ENCODE peak calls at places on chromosome 20, in eight cellular contexts. O is MM.1S, Z is GM23248, P is PC-3, G is OCI-LY7, U is neural progenitor cell, K is HCT116, W is GM23338. F is an unnamed sample.

GRCh38 chr20:53800883-53801604 is 207.4 kb upstream of the ZNF217 start:
- DNase-seq in G (no peak), O (no peak), K (no peak), U (peak; percentile 15), P (peak; percentile 59), W (no peak), Z (no peak), F (peak; percentile 70)

GRCh38 chr20:20872420-20872819 is 160.0 kb upstream of the RALGAPA2 start:
- DNase-seq in G (no peak), P (no peak), Z (no peak), K (no peak), O (no peak), W (no peak), U (no peak), F (no peak)

GRCh38 chr20:1669304-1669703 is 11.7 kb upstream of the SIRPG start:
- DNase-seq in P (no peak), G (no peak), W (no peak), Z (peak; percentile 75), O (no peak), U (no peak), K (no peak), F (no peak)

GRCh38 chr20:49252556-49253350 is 25.1 kb downstream of the ZNFX1 start:
- DNase-seq in K (no peak), P (no peak), G (no peak), Z (no peak), O (no peak), U (no peak), W (no peak), F (no peak)

GRCh38 chr20:45416917-45417316 is 976 bp downstream of the PIGT start:
- DNase-seq in G (peak; percentile 52), W (no peak), U (no peak), Z (no peak), P (no peak), O (no peak), K (no peak), F (no peak)

GRCh38 chr20:34037767-34038166 is 44.1 kb downstream of the RALY start:
- DNase-seq in O (no peak), W (no peak), Z (peak; percentile 58), K (no peak), U (no peak), G (no peak), P (no peak), F (peak; percentile 23)

GRCh38 chr20:17580905-17581304 is 11.0 kb downstream of the DSTN start:
- DNase-seq in K (no peak), Z (no peak), U (no peak), W (no peak), P (no peak), G (no peak), O (no peak), F (no peak)

GRCh38 chr20:11585752-11586352 is 331.8 kb upstream of the BTBD3 start:
- DNase-seq in P (peak; percentile 67), Z (peak; percentile 28), W (peak; percentile 69), O (no peak), G (no peak), K (peak; percentile 23), U (peak; percentile 32), F (peak; percentile 54)

GRCh38 chr20:43916875-43917371 is 2.3 kb downstream of the TOX2 start:
- DNase-seq in G (no peak), Z (peak; percentile 37), P (no peak), U (no peak), W (peak; percentile 25), K (no peak), O (peak; percentile 30), F (no peak)

GRCh38 chr20:43914697-43915208 is at the start of gene TOX2:
- DNase-seq in O (peak; percentile 74), U (peak; percentile 83), W (peak; percentile 55), Z (peak; percentile 73), K (no peak), P (no peak), G (no peak), F (peak; percentile 70)

GRCh38 chr20:43914286-43914685 is 366 bp upstream of the TOX2 start:
- DNase-seq in U (no peak), P (no peak), O (no peak), G (no peak), K (no peak), Z (peak; percentile 27), W (no peak), F (no peak)

GRCh38 chr20:43916073-43916874 is 1.6 kb downstream of the TOX2 start:
- DNase-seq in W (peak; percentile 36), K (no peak), O (no peak), G (no peak), U (peak; percentile 41), Z (peak; percentile 62), P (no peak), F (peak; percentile 23)

DNA sequence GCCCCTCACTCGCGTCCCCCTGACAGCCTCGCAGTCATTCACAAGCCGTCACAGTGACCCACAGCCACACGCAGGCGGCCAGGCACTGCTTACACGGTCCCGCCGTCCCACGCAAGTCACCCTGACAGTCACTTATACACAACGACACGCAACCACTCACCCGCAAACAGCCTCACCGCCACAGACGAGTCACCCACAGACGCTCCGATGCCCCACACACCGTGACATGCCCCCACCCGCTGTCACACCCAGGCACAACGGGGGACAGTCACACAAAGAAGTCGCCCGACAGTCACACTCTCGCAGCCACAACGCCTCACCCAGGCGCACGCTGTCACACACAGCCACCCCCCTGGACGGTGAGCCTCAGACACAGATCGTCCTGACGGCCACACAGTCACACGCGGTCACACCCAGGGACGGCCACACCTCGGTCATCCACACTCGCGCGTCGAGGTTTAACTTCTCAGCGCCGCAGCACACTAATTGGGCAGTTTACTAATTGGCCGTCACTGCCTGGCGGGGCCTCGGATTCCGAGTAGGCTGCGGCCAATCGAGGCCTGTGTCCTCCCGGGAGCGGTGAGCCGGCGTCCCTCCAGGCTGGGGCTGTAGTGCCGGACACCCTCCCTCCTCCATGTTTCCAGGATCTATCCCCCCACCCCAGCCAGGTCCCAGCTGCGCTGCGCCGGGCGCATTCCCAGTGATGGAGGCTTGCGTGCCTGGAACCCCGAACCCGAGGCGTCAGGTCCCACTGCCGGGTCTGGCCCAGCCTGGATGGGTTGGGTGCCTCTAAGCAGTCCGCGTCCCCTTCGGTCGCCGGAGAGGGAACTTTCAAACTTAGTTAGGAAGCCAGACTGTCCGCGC is 789 bp downstream of the TOX2 start:
- DNase-seq in W (peak; percentile 67), K (no peak), Z (peak; percentile 63), O (no peak), P (no peak), U (peak; percentile 75), G (no peak), F (peak; percentile 26)
- TF ChIP-seq EZH2phosphoT487 in W (no peak), K (no peak), Z (no peak), O (no peak), P (no peak), U (peak; percentile 82), G (no peak), F (peak; percentile 24)

GRCh38 chr20:13684566-13685222 is 46.0 kb upstream of the TASP1 start:
- DNase-seq in W (no peak), P (no peak), K (no peak), O (no peak), Z (no peak), G (peak; percentile 3), U (no peak), F (no peak)

GRCh38 chr20:13685623-13686022 is 46.9 kb upstream of the TASP1 start:
- DNase-seq in U (no peak), K (no peak), P (no peak), O (no peak), Z (no peak), G (no peak), W (no peak), F (no peak)

GRCh38 chr20:13683833-13684232 is 45.1 kb upstream of the TASP1 start:
- DNase-seq in Z (no peak), U (no peak), O (no peak), K (no peak), G (no peak), W (no peak), P (no peak), F (no peak)

GRCh38 chr20:13677241-13677640 is 38.5 kb upstream of the TASP1 start:
- DNase-seq in G (no peak), O (no peak), W (no peak), Z (no peak), K (no peak), P (no peak), U (no peak), F (no peak)

DNA sequence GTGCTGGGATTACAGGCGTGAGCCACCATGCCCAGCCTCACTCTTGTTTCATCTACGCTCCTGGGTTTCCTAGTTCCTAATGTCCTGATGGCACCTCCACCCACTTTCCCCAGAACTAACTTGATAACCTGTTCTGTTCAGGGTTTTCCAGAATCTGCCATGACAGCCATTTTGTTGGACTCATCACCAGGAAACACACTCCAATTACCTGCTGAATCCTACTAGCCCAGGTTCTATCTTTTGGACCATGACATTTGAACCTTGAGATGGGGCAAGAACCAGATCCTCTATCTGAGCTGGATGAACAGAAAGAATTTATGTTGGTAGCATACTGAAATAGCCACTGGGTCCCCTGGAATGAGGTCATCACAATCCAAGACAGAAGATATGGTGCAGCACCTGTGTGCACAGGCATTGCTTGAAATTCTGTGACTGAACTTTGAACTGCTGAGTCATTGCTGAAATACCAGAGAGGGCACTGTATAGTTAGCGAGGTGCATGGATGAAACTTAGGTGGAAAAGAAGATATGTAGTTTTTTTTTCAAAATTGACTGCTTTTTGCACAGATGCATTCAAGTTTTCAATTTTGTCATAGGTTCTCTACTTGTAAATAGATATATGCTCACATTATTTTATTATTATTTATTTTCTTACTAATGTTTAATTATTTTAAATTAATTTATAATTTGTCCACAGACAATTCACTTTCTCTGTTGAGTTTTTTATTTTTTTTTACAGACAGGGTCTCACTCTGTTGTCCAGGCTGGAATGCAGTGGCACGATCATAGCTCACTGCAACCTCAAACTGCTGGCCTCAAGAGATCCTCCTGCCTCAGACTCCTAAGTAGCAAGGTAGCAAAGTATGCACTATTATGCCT is 42.8 kb upstream of the TASP1 start:
- DNase-seq in W (no peak), G (no peak), O (peak; percentile 23), Z (no peak), K (no peak), P (peak; percentile 34), U (no peak), F (peak; percentile 75)
- H3K4me2 ChIP-seq in W (no peak overlapping the region), G (no peak overlapping the region), O (no peak overlapping the region), Z (no peak overlapping the region), K (peak overlapping the region; percentile 34), P (no peak overlapping the region), U (no peak overlapping the region), F (no peak overlapping the region)

DNA sequence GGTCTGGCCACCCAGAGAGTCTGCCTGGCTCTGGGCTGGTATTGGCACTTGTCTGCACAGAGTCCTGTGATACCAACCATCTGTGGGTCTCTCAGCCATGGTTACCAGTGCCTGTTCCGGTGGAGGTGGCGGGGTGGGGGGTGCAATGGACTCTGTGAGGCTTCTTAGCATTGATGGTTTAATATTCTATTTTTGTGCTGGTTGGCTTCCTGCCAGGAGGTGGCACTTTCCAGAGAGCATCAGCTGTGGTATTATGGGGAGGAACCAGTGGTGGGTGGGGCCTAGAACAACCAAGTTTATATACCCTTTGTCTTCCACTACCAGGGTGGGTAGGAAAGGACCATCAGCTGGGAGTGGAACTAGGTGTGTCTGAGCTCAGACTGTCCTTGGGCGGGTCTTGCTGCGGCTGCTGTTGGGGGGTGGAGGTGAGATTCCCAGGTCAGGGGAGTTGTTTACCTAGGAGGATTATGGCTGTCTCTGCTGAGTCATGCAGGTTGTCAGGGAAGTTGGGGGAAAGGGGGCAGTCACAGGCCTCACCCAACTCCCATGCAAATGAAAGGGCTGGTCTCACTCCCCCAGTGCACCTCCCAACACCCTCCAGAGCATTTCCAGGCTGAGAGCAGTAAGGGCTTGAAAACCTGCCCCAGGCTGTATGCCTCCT is 117.5 kb downstream of the FLRT3 start:
- DNase-seq in G (no peak), P (peak; percentile 81), O (peak; percentile 24), K (peak; percentile 15), W (peak; percentile 37), U (no peak), Z (no peak), F (peak; percentile 55)
- TF ChIP-seq EZH2phosphoT487 in G (no peak), P (no peak), O (no peak), K (no peak), W (no peak), U (no peak), Z (no peak), F (no peak)

DNA sequence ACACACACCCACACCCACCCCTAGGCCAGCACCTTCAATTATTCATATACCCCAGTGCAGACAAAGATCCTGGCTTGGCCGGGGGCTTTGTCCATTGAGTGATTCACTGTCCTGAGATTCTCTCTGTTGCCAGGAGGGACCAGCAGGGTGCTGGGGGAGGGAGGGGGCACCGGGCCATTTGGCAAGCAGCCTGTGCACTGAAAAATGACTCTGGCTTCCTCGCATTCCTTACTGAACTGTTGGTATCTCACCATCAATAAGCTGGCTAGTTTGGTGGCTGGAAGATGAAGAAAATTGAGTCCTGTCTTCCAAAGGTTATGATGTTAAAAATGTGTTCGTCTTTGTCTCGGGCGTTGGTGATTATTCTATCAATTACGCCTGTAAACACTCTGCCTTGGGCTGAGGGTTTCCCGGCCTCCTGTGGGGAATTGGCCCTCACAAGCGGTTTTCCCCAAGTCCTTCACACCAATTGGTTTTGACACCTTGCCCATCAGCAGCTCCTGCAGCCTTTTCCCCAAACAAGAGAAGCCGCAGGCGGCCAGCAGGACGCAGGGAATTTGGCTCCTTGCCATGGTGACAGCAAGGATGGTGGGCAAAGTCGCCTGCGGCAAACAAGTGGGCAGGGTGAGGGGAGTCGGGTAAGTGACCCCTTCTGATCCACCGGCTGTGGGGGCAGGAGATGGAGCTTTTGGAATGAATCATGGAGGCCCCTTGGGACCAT is 4.9 kb downstream of the VSTM2L start:
- DNase-seq in P (peak; percentile 93), Z (peak; percentile 86), U (peak; percentile 85), G (no peak), O (no peak), W (peak; percentile 55), K (no peak), F (no peak)
- H3K4me2 ChIP-seq in P (peak overlapping the region; percentile 42), Z (no peak overlapping the region), U (peak overlapping the region; percentile 72), G (no peak overlapping the region), O (no peak overlapping the region), W (peak overlapping the region; percentile 66), K (no peak overlapping the region), F (no peak overlapping the region)

F was measured in hepatocyte.